ENCODE peak calls at places on chromosome 21, in six cellular contexts. R is HFF-Myc, U is BE2C, H is body of pancreas, E is astrocyte of the cerebellum, Q is bronchial epithelial cell. I is an unnamed sample.

GRCh38 chr21:36145259-36145658 is 10.4 kb downstream of the CBR3 start:
- DNase-seq in R (no peak), U (no peak), H (no peak), E (no peak), Q (no peak), I (no peak)

GRCh38 chr21:14547834-14548513 is 1.9 kb upstream of the SAMSN1 start:
- DNase-seq in R (no peak), U (no peak), H (no peak), E (no peak), Q (no peak), I (no peak)

GRCh38 chr21:25614441-25614840 is 7.2 kb upstream of the MRPL39 start:
- DNase-seq in R (no peak), U (no peak), H (no peak), E (no peak), Q (no peak), I (no peak)

GRCh38 chr21:35940074-35940927 is 120.0 kb downstream of the SETD4 start:
- DNase-seq in R (no peak), U (no peak), H (peak), E (peak), Q (peak), I (peak)

GRCh38 chr21:36375994-36376393 is 9.2 kb upstream of the CHAF1B start:
- DNase-seq in R (no peak), U (no peak), H (no peak), E (no peak), Q (no peak), I (no peak)

GRCh38 chr21:34592120-34592561 is 22.8 kb downstream of the RCAN1 start:
- DNase-seq in R (no peak), U (no peak), H (peak), E (no peak), Q (no peak), I (no peak)

GRCh38 chr21:35664683-35665082 is 395.6 kb downstream of the SETD4 start:
- DNase-seq in R (no peak), U (no peak), H (peak), E (peak), Q (peak), I (no peak)

GRCh38 chr21:45326834-45327457 is 39.3 kb upstream of the POFUT2 start:
- DNase-seq in R (no peak), U (peak), H (no peak), E (no peak), Q (no peak), I (no peak)

GRCh38 chr21:45592208-45592619 is 50.0 kb upstream of the SLC19A1 start:
- DNase-seq in R (no peak), U (no peak), H (peak), E (no peak), Q (peak), I (no peak)

GRCh38 chr21:37849703-37850102 is 66.6 kb downstream of the KCNJ6 start:
- DNase-seq in R (no peak), U (no peak), H (no peak), E (peak), Q (peak), I (no peak)

GRCh38 chr21:14858309-14858708 is 206.5 kb downstream of the NRIP1 start:
- DNase-seq in R (no peak), U (no peak), H (no peak), E (no peak), Q (no peak), I (no peak)

GRCh38 chr21:45540601-45540970 is 1.7 kb downstream of the SLC19A1 start:
- DNase-seq in R (no peak), U (peak), H (peak), E (no peak), Q (no peak), I (no peak)

GRCh38 chr21:36245649-36246048 is 74.3 kb upstream of the MORC3 start:
- DNase-seq in R (no peak), U (no peak), H (no peak), E (no peak), Q (no peak), I (no peak)

GRCh38 chr21:35573472-35574389 is 486.6 kb downstream of the SETD4 start:
- DNase-seq in R (no peak), U (no peak), H (no peak), E (no peak), Q (no peak), I (no peak)

GRCh38 chr21:32256226-32256625 is 22.6 kb downstream of the MIS18A start:
- DNase-seq in R (no peak), U (no peak), H (no peak), E (no peak), Q (no peak), I (no peak)

GRCh38 chr21:45441431-45442255 is 36.7 kb downstream of the COL18A1 start:
- DNase-seq in R (no peak), U (no peak), H (no peak), E (no peak), Q (no peak), I (no peak)

GRCh38 chr21:26055841-26056264 is 114.7 kb downstream of the APP start:
- DNase-seq in R (no peak), U (no peak), H (no peak), E (no peak), Q (no peak), I (peak)

GRCh38 chr21:45366931-45367401 is 38.0 kb upstream of the COL18A1 start:
- DNase-seq in R (peak), U (peak), H (peak), E (peak), Q (no peak), I (no peak)

GRCh38 chr21:45110873-45111624 is 36.7 kb downstream of the ADARB1 start:
- DNase-seq in R (no peak), U (no peak), H (no peak), E (no peak), Q (no peak), I (no peak)

GRCh38 chr21:27158967-27159366 is 192.1 kb upstream of the ADAMTS5 start:
- DNase-seq in R (no peak), U (no peak), H (no peak), E (no peak), Q (no peak), I (no peak)

GRCh38 chr21:36203603-36203889 is 46.9 kb downstream of the DOP1B start:
- DNase-seq in R (peak), U (no peak), H (peak), E (peak), Q (peak), I (no peak)

GRCh38 chr21:36425286-36425685 is 40.1 kb downstream of the CHAF1B start:
- DNase-seq in R (no peak), U (peak), H (no peak), E (no peak), Q (no peak), I (no peak)

GRCh38 chr21:42621828-42622199 is 31.6 kb upstream of the PDE9A start:
- DNase-seq in R (no peak), U (no peak), H (no peak), E (peak), Q (no peak), I (peak)

GRCh38 chr21:26842976-26843911 is 2.0 kb downstream of the ADAMTS1 start:
- DNase-seq in R (peak), U (peak), H (peak), E (peak), Q (peak), I (peak)

GRCh38 chr21:37155216-37155615 is 82.2 kb downstream of the TTC3 start:
- DNase-seq in R (no peak), U (no peak), H (no peak), E (no peak), Q (no peak), I (no peak)

GRCh38 chr21:45582128-45582527 is 39.9 kb upstream of the SLC19A1 start:
- DNase-seq in R (no peak), U (no peak), H (no peak), E (no peak), Q (no peak), I (no peak)

GRCh38 chr21:22763442-22763841 is 1765.2 kb downstream of the NCAM2 start:
- DNase-seq in R (no peak), U (no peak), H (no peak), E (no peak), Q (no peak), I (no peak)

GRCh38 chr21:37712204-37712934 is 203.9 kb downstream of the KCNJ6 start:
- DNase-seq in R (peak), U (peak), H (peak), E (peak), Q (peak), I (peak)

DNA sequence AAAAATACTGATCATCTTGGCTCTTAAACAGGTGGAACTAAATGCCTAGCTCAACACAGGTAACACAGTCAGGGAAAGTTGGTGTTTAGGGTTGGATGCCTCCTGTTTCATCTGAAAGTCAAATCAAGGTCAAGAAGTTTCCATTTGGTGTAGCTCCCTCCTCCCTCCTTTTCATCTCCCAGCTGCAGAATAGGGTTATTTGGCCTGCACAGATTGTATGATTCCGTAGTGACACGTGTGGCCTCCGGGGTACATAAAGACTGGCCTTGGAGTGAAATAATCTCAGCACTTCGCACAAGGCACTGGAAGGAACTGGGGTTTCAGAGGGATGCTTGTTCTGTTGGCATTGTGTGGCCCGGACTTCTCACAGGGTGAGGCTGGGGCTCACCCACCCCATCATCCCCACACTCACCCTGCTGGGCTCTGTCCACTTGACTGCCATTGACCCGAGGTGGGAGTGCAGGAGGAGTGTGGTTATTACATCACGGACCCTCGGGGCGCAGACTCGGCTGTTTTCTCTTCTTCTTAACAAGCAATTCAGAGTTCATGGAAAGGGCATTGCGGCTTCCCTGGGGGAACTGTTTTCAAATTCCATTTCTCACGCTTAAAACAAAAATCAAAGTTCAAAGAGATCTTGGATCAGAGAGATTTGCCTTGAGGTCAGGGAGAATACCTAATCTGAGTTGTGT is 18.4 kb downstream of the IGSF5 start:
- DNase-seq in R (no peak), U (no peak), H (no peak), E (peak), Q (no peak), I (no peak)
- TF ChIP-seq CTCF in R (no peak), U (no peak), H (no peak), E (no peak), Q (no peak), I (no peak)

DNA sequence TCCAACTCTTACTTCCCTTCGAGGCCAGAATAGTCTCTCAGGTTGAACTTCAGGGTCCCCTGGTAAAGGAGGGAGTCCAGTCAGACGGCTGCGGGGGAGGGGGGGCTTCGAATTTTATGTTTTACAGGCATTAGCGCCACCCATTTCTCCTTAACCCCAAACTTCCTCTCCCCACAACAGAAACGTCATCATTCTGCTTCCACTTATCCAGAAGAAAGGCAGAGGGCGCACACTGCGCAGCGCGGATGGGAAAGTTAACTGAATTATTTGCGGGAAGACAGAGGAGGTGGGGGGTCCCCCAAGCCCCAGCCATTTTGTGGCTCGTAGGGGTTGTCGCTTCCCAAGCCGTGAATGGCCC is 529 bp upstream of the PRMT2 start:
- DNase-seq in R (peak), U (peak), H (peak), E (peak), Q (peak), I (no peak)
- TF ChIP-seq CTCF in R (no peak), U (peak), H (peak), E (no peak), Q (peak), I (no peak)

GRCh38 chr21:30958737-30959136 is 77.4 kb upstream of the KRTAP11-1 start:
- DNase-seq in R (no peak), U (no peak), H (no peak), E (no peak), Q (no peak), I (no peak)

DNA sequence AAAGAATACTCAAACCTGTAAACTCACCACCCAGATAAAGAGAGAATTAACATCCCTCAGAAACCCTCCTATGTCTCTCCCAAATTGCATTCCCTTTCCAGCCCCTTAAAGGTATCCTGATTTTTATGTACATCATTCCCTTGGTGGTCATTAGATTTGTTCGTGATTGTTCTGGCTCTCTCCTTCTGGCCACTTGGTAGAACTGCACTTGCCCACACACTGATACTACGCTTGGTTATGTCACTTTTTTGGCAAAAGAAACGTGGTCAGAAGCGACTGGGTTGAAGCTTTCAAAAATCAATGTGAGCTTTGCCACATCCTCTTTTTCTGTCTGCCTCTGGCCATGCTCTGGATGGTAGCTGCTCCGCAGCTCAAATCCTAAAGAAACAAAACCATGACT is 76.3 kb downstream of the KRTAP19-8 start:
- DNase-seq in R (no peak), U (no peak), H (no peak), E (no peak), Q (no peak), I (no peak)
- TF ChIP-seq CTCF in R (no peak), U (peak), H (no peak), E (peak), Q (no peak), I (peak)

DNA sequence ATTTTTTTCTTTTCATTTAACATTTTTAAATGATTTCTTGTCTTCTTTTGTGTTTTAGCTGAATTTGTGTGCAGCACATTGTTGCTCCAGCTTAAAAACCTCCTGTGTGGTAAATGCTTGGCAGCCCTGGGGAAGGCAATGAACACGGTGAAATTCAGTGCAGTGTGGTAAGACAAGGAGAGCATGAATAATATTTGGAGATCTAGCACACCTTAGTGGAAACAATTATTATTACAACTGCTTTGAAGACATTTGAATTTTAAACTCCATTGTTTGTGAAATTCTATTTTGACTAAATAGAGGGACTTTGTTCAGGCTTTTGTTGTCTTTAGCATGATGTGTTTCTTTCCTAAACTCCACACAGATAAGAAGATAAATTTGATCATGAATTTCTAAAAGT is 242.6 kb upstream of the CXADR start:
- DNase-seq in R (peak), U (peak), H (peak), E (peak), Q (peak), I (no peak)
- TF ChIP-seq CTCF in R (no peak), U (peak), H (peak), E (peak), Q (peak), I (peak)

GRCh38 chr21:33373451-33373850 is 29.8 kb upstream of the IFNGR2 start:
- DNase-seq in R (no peak), U (no peak), H (no peak), E (no peak), Q (peak), I (no peak)

GRCh38 chr21:33377221-33377620 is 26.0 kb upstream of the IFNGR2 start:
- DNase-seq in R (no peak), U (no peak), H (no peak), E (no peak), Q (no peak), I (no peak)

GRCh38 chr21:33372582-33372981 is 30.6 kb upstream of the IFNGR2 start:
- DNase-seq in R (no peak), U (no peak), H (no peak), E (no peak), Q (no peak), I (no peak)

GRCh38 chr21:33374874-33375644 is 28.2 kb upstream of the IFNGR2 start:
- DNase-seq in R (no peak), U (no peak), H (no peak), E (no peak), Q (no peak), I (no peak)

DNA sequence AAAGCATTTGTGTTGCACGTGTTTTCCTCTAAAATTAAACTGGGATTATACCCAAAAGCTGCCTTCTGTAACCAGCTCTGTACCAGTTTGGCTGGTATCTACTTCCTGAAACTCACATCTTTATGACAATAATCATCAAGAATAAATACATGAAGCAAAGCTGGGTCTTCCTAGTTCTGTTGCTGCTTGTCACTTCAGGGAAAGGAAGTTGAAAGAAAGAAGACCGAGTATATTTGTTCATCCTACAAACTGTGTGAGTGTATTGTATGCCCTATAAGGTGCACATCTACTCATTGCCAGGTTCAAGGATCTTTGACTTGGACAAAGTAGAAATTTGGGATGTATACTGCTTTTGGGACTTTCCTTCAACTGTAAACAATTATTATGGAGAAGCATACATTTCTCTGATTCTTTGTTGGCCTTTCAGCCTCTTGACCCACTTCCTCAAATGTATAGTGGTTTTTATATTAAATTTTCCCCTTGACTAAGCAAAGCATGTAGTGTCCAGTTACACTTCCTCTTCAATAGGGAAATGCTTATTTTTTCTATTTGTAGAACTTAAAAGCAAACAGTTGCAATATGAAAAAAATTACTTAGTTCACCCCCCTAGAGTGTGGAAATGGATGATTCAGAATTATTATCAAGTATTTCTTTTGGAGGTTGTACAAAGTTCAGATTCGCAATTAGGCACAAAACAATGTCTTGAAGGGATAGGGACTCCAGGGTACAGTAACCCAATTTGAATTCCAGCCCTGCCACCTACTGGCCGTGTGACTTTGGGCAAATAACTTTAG is 28.9 kb upstream of the IFNGR2 start:
- DNase-seq in R (peak), U (peak), H (peak), E (peak), Q (peak), I (peak)
- TF ChIP-seq CTCF in R (peak), U (peak), H (peak), E (peak), Q (peak), I (peak)

DNA sequence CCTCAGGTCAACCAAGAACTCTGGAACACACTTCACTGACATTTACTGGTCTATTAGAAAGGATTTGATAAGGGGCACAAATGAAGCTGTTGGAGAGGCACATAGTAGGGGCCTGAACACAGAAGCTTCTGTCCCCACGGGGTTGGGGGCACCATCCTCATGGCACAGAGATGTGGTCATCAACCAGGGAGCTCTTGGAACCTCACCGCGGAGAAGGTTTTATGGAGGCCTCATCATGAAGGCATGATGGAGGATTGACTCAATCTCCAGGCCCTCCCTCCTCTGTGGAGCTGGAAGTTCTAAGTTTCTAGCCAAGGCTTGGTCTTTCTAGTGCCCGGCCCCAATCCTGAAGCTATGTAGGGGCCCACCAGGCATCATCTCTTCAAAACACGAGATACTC is 23.6 kb downstream of the MX1 start:
- DNase-seq in R (no peak), U (no peak), H (no peak), E (no peak), Q (no peak), I (no peak)
- TF ChIP-seq CTCF in R (no peak), U (no peak), H (no peak), E (no peak), Q (no peak), I (no peak)

GRCh38 chr21:43731476-43731875 is 12.5 kb downstream of the PDXK start:
- DNase-seq in R (no peak), U (no peak), H (no peak), E (no peak), Q (no peak), I (no peak)

GRCh38 chr21:43727571-43728466 is 8.9 kb downstream of the PDXK start:
- DNase-seq in R (no peak), U (no peak), H (peak), E (no peak), Q (no peak), I (no peak)

GRCh38 chr21:43726686-43727570 is 8.0 kb downstream of the PDXK start:
- DNase-seq in R (no peak), U (no peak), H (peak), E (no peak), Q (no peak), I (no peak)

GRCh38 chr21:43731891-43732711 is 13.2 kb downstream of the PDXK start:
- DNase-seq in R (no peak), U (no peak), H (no peak), E (peak), Q (no peak), I (no peak)

GRCh38 chr21:43728467-43729390 is 9.8 kb downstream of the PDXK start:
- DNase-seq in R (peak), U (peak), H (peak), E (peak), Q (peak), I (peak)
- TF ChIP-seq CTCF in R (peak), U (peak), H (no peak), E (peak), Q (no peak), I (peak)

I was measured in nephron progenitor cell.